ENCODE peak calls at places on chromosomes 11 and 22, in six cellular contexts. W is fibroblast of lung, D is body of pancreas, F is endodermal cell, U is lower lobe of right lung, Q is A549. L is an unnamed sample.

GRCh38 chr11:117551761-117552343 is 224.2 kb downstream of the CEP164 start:
- DNase-seq in W (no peak), D (no peak), F (peak), U (peak), Q (no peak), L (no peak)

GRCh38 chr11:118224512-118225180 is at the start of gene JAML:
- DNase-seq in W (no peak), D (no peak), F (no peak), U (no peak), Q (no peak), L (peak)

GRCh38 chr11:68077617-68078592 is 39.1 kb downstream of the TCIRG1 start:
- DNase-seq in W (no peak), D (peak), F (no peak), U (no peak), Q (no peak), L (no peak)

GRCh38 chr11:130523609-130524008 is 75.2 kb downstream of the ADAMTS15 start:
- DNase-seq in W (peak), D (no peak), F (peak), U (no peak), Q (no peak), L (no peak)

GRCh38 chr22:32561163-32561562 is 86.6 kb downstream of the FBXO7 start:
- DNase-seq in W (no peak), D (no peak), F (no peak), U (no peak), Q (no peak), L (no peak)

GRCh38 chr11:128029219-128029722 is 558.1 kb downstream of the ETS1 start:
- DNase-seq in W (no peak), D (peak), F (no peak), U (no peak), Q (no peak), L (no peak)

GRCh38 chr11:46188017-46188416 is 66.8 kb upstream of the PHF21A start:
- DNase-seq in W (no peak), D (no peak), F (no peak), U (no peak), Q (no peak), L (no peak)

GRCh38 chr11:122755409-122755808 is 82.9 kb upstream of the CRTAM start:
- DNase-seq in W (no peak), D (no peak), F (peak), U (no peak), Q (no peak), L (peak)

GRCh38 chr22:32208681-32209080 is 3.8 kb upstream of the RFPL2 start:
- DNase-seq in W (no peak), D (no peak), F (no peak), U (no peak), Q (no peak), L (no peak)

GRCh38 chr22:31206896-31207687 is 5.0 kb upstream of the LIMK2 start:
- DNase-seq in W (no peak), D (peak), F (no peak), U (peak), Q (no peak), L (peak)

GRCh38 chr11:16779436-16779835 is 41.0 kb downstream of the C11orf58 start:
- DNase-seq in W (no peak), D (no peak), F (peak), U (peak), Q (peak), L (peak)

GRCh38 chr22:39135092-39135896 is 17.2 kb downstream of the CBX7 start:
- DNase-seq in W (peak), D (peak), F (peak), U (no peak), Q (peak), L (no peak)

GRCh38 chr11:112302226-112302868 is 41.7 kb upstream of the PLET1 start:
- DNase-seq in W (peak), D (no peak), F (no peak), U (no peak), Q (peak), L (no peak)

GRCh38 chr11:19790831-19791552 is 78.4 kb downstream of the NAV2 start:
- DNase-seq in W (no peak), D (peak), F (peak), U (no peak), Q (no peak), L (peak)

GRCh38 chr11:101860694-101861371 is 54.0 kb upstream of the CEP126 start:
- DNase-seq in W (peak), D (peak), F (peak), U (no peak), Q (peak), L (peak)

GRCh38 chr11:114132944-114133394 is 73.5 kb downstream of the ZBTB16 start:
- DNase-seq in W (peak), D (no peak), F (no peak), U (no peak), Q (no peak), L (no peak)

GRCh38 chr22:47006869-47007268 is 244.4 kb downstream of the TBC1D22A start:
- DNase-seq in W (no peak), D (no peak), F (no peak), U (no peak), Q (no peak), L (no peak)

GRCh38 chr11:67056640-67057409 is at the start of gene RHOD:
- DNase-seq in W (no peak), D (peak), F (peak), U (peak), Q (no peak), L (peak)

GRCh38 chr11:67056267-67056639 is 394 bp upstream of the RHOD start:
- DNase-seq in W (no peak), D (no peak), F (no peak), U (no peak), Q (no peak), L (no peak)

GRCh38 chr11:67054851-67055523 is 1.7 kb upstream of the RHOD start:
- DNase-seq in W (peak), D (peak), F (no peak), U (peak), Q (peak), L (peak)

GRCh38 chr11:67057410-67057757 is 737 bp downstream of the RHOD start:
- DNase-seq in W (no peak), D (peak), F (no peak), U (no peak), Q (no peak), L (no peak)

DNA sequence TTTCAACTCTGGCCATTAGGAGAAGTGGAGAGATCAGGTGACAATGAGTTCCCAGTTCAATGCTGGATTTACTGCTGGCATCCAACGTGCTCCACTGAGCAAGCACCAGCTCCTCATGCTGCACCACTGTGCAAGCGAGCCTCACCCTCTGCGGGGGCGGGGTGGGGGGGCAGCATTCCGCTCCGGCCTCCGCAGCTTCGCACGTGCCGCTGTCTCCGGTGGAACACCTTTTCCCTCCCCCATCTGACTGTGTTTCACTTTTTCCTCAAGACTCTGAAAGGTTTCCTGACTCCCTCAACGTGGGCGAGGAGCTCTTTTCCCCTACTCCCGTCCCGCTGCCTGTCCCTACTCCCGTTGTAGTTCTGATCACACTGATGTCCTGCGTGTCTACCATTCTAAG is 835 bp upstream of the RHOD start:
- DNase-seq in W (no peak), D (peak), F (no peak), U (no peak), Q (no peak), L (peak)
- H3K27ac ChIP-seq in W (no peak), D (peak), F (no peak), U (peak), Q (peak), L (peak)

DNA sequence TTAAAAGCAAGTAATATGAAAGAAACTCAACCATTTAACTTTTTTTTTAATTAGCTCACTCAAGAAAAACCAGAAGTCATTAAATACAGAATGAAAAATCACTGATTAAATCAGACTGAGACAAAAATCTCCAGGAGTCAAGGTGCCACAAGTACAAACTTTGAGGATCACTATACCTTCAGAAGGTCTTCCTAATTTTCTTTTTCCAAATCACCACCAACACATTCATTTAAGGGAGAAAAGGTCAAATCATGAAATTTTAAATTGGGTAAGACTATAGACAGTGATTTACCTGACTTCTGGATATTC is 32.3 kb downstream of the PITPNB start:
- DNase-seq in W (no peak), D (no peak), F (no peak), U (no peak), Q (no peak), L (no peak)
- H3K27ac ChIP-seq in W (peak), D (peak), F (no peak), U (peak), Q (no peak), L (no peak)

GRCh38 chr11:14626650-14627049 is 17.0 kb upstream of the PDE3B start:
- DNase-seq in W (no peak), D (no peak), F (no peak), U (no peak), Q (no peak), L (no peak)
- H3K27ac ChIP-seq in W (no peak), D (no peak), F (no peak), U (peak), Q (no peak), L (no peak)

GRCh38 chr22:36223504-36223903 is 15.8 kb downstream of the APOL2 start:
- DNase-seq in W (no peak), D (no peak), F (no peak), U (no peak), Q (no peak), L (no peak)

GRCh38 chr22:36220457-36220921 is 18.8 kb downstream of the APOL2 start:
- DNase-seq in W (no peak), D (no peak), F (peak), U (no peak), Q (peak), L (peak)

GRCh38 chr22:36224245-36224644 is 15.1 kb downstream of the APOL2 start:
- DNase-seq in W (no peak), D (no peak), F (no peak), U (no peak), Q (no peak), L (no peak)

GRCh38 chr22:36222887-36223450 is 16.4 kb downstream of the APOL2 start:
- DNase-seq in W (no peak), D (no peak), F (no peak), U (no peak), Q (no peak), L (no peak)

DNA sequence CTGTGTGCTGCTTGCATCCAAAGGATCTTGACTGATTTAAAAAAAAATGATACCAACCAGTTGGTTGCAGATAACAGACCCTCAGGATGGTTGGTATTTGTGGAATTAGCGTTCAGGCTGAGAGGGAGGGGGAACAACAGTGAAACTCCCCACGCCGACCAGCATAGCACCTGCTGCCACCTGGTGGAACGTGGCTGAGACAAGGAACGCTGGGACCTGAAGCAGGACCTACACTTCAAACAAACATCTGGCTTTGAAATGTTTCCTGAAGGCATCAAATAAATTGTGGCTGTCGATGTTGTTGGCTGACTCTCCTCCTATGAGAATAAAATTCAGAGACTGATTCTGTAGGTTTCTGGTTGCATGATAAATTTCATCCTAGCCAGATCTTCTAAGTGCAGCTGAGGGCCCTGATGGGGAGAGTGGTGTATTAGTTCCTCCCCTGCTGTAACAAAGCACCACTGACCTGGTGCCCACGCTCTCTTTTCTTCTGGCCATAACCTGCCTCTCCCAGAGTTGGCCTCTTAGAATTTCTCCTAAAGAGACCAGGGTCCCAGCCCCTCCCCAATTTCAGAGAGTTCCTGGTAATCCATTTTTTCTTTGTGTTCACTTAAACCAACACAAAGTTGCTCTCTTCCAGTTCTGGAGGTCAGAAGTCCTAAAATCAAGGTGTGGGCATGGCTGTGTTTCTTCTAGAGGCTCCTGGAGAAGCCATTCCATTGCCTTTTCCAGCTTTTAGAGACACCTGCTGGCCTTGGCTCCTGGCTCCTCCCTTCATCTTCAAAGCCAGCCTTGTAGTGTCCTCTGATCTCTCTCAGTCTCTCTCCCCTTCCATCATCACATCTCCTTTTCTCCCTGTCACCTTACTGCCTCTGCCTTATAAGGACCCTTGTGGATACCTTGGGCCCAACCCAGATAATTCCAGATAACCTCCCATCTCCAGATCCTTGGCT is 17.3 kb downstream of the APOL2 start:
- DNase-seq in W (peak), D (peak), F (peak), U (peak), Q (peak), L (peak)
- H3K27ac ChIP-seq in W (no peak), D (no peak), F (no peak), U (no peak), Q (no peak), L (no peak)

GRCh38 chr22:20139391-20140106 is 7.9 kb downstream of the ZDHHC8 start:
- DNase-seq in W (no peak), D (no peak), F (no peak), U (no peak), Q (no peak), L (no peak)

GRCh38 chr22:20138868-20139267 is 7.3 kb downstream of the ZDHHC8 start:
- DNase-seq in W (no peak), D (no peak), F (no peak), U (no peak), Q (no peak), L (no peak)

GRCh38 chr22:20137113-20137512 is 5.5 kb downstream of the ZDHHC8 start:
- DNase-seq in W (no peak), D (no peak), F (no peak), U (no peak), Q (no peak), L (no peak)

GRCh38 chr22:20137671-20138416 is 6.2 kb downstream of the ZDHHC8 start:
- DNase-seq in W (no peak), D (no peak), F (no peak), U (no peak), Q (no peak), L (no peak)

DNA sequence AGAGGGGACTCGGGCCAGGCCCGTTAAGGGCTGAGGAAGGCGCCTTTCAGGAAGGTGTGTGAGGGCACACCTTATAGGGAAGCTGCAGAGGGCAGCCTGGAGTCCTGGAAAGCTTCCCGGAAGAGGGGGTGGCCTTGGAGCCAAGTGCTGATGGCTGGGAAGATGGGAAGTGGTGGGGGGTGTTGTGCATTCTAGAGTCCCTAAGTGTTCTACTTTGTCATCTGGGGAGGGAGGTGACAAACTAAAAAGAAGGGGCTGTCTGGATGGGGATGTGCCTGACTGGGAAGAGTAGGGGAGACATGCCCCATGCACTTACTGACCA is 6.8 kb downstream of the ZDHHC8 start:
- DNase-seq in W (no peak), D (no peak), F (no peak), U (no peak), Q (no peak), L (no peak)
- H3K27ac ChIP-seq in W (no peak), D (no peak), F (peak), U (no peak), Q (no peak), L (no peak)

GRCh38 chr11:126061707-126062678 is 673 bp downstream of the CDON start:
- DNase-seq in W (peak), D (peak), F (peak), U (no peak), Q (peak), L (peak)
- H3K27ac ChIP-seq in W (no peak), D (peak), F (peak), U (peak), Q (peak), L (no peak)

DNA sequence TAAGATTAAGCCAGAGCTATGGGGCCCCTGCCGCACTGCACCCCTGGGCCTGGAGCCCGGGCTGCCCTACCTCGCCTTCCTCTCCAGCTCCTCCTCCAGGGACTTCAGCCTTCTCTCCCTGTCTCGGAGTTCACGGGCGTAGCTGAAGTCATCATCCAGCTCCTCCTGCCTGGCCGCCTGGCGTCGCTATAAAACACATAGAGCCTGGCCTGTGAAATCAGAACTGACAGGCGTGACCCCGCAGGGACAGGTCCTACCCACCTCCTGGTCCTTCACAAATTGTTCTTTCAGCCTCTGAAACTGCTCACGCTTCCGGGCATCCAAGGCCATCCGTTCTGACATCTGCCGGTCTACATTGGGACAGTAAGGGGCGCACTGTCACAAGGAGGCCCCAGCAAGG is 20.8 kb downstream of the TUBGCP6 start:
- DNase-seq in W (no peak), D (no peak), F (no peak), U (no peak), Q (no peak), L (no peak)
- H3K27ac ChIP-seq in W (no peak), D (no peak), F (no peak), U (no peak), Q (no peak), L (no peak)

GRCh38 chr11:89633125-89633695 is 76.9 kb upstream of the TRIM77 start:
- DNase-seq in W (peak), D (no peak), F (no peak), U (no peak), Q (no peak), L (no peak)
- H3K27ac ChIP-seq in W (no peak), D (no peak), F (no peak), U (no peak), Q (no peak), L (no peak)